ENCODE peak calls at places on chromosome 3, in four cellular contexts. L is NCI-H1694 treated with DMSO at 0.1 percent for 48 hours, X is stomach, Q is astrocyte of the spinal cord. H is an unnamed sample.

GRCh38 chr3:35744419-35744818 is 105.1 kb downstream of the ARPP21 start:
- DNase-seq in L (no peak), X (no peak), Q (no peak), H (no peak)

GRCh38 chr3:155079795-155080546 is at the start of gene MME:
- DNase-seq in X (peak), L (no peak), Q (peak), H (peak)

GRCh38 chr3:46670000-46670890 is 23.2 kb downstream of the ALS2CL start:
- DNase-seq in L (no peak), Q (no peak), X (peak), H (no peak)

GRCh38 chr3:39103324-39103693 is 4.1 kb downstream of the GORASP1 start:
- DNase-seq in L (no peak), Q (no peak), X (no peak), H (no peak)

GRCh38 chr3:140933552-140933951 is 8.1 kb upstream of the SLC25A36 start:
- DNase-seq in L (no peak), Q (no peak), X (no peak), H (no peak)

GRCh38 chr3:194091141-194091540 is 44.8 kb upstream of the HES1 start:
- DNase-seq in L (no peak), Q (peak), X (no peak), H (no peak)

GRCh38 chr3:158936530-158937113 is 134.8 kb downstream of the MFSD1 start:
- DNase-seq in L (no peak), X (no peak), Q (no peak), H (peak)

GRCh38 chr3:14803101-14803980 is 15.4 kb upstream of the FGD5 start:
- DNase-seq in X (peak), L (no peak), Q (no peak), H (no peak)

GRCh38 chr3:54322354-54322753 is 200.0 kb downstream of the CACNA2D3 start:
- DNase-seq in Q (no peak), X (peak), L (no peak), H (no peak)

GRCh38 chr3:151918253-151919029 is 45.0 kb downstream of the SUCNR1 start:
- DNase-seq in X (no peak), Q (peak), L (peak), H (no peak)

GRCh38 chr3:123920868-123921267 is 36.7 kb upstream of the MYLK start:
- DNase-seq in X (no peak), L (no peak), Q (no peak), H (no peak)

GRCh38 chr3:53379898-53380297 is 32.6 kb upstream of the DCP1A start:
- DNase-seq in X (no peak), Q (no peak), L (no peak), H (no peak)

GRCh38 chr3:188905991-188906635 is 265.7 kb upstream of the TPRG1 start:
- DNase-seq in X (no peak), L (no peak), Q (no peak), H (no peak)

GRCh38 chr3:54087581-54088410 is 34.6 kb upstream of the CACNA2D3 start:
- DNase-seq in L (no peak), X (no peak), Q (no peak), H (peak)

GRCh38 chr3:61960976-61961375 is 399.6 kb downstream of the PTPRG start:
- DNase-seq in Q (no peak), L (no peak), X (no peak), H (no peak)

GRCh38 chr3:10443272-10443671 is 62.1 kb downstream of the ATP2B2 start:
- DNase-seq in X (no peak), L (no peak), Q (no peak), H (no peak)

GRCh38 chr3:132317229-132317948 is at the start of gene ACP3:
- DNase-seq in X (peak), L (no peak), Q (peak), H (no peak)

GRCh38 chr3:149898771-149899170 is 71.9 kb downstream of the PFN2 start:
- DNase-seq in Q (peak), L (no peak), X (no peak), H (no peak)

H was measured in NCI-H524.